ENCODE peak calls at places on chromosome X, in four cellular contexts. M is AG08395; Z is WTC11; A is naive thymus-derived CD8-positive, alpha-beta T cell. B is an unnamed sample.

GRCh38 chrX:22433292-22434070 is 160.8 kb downstream of the CBLL2 start:
- DNase-seq in M (no peak), Z (peak; percentile 9), A (no peak), B (no peak)

GRCh38 chrX:1609311-1609710 is 5.5 kb upstream of the ASMT start:
- DNase-seq in M (no peak), Z (no peak), A (no peak), B (no peak)

GRCh38 chrX:77937291-77937690 is 26.8 kb downstream of the ATP7A start:
- DNase-seq in M (no peak), Z (no peak), A (no peak), B (no peak)

GRCh38 chrX:8820910-8821527 is 19.8 kb upstream of the FAM9A start:
- DNase-seq in M (no peak), Z (peak; percentile 58), A (no peak), B (peak; percentile 52)

GRCh38 chrX:139120760-139121159 is 409.2 kb upstream of the FGF13 start:
- DNase-seq in M (peak; percentile 6), Z (no peak), A (no peak), B (no peak)

GRCh38 chrX:153934473-153935325 is at the start of gene NAA10:
- DNase-seq in M (peak; percentile 88), Z (peak; percentile 62), A (peak; percentile 36), B (no peak)

GRCh38 chrX:34288782-34289181 is 156.7 kb upstream of the FAM47A start:
- DNase-seq in M (no peak), Z (no peak), A (no peak), B (no peak)

GRCh38 chrX:8305336-8305735 is 134.3 kb upstream of the VCX2 start:
- DNase-seq in M (no peak), Z (no peak), A (no peak), B (no peak)

GRCh38 chrX:119756926-119757635 is 1.3 kb upstream of the SOWAHD start:
- DNase-seq in M (no peak), Z (no peak), A (no peak), B (no peak)

GRCh38 chrX:118347131-118347530 is 1.2 kb downstream of the WDR44 start:
- DNase-seq in M (peak; percentile 44), Z (no peak), A (no peak), B (no peak)

GRCh38 chrX:70411475-70411874 is 11.6 kb upstream of the GDPD2 start:
- DNase-seq in M (no peak), Z (no peak), A (no peak), B (no peak)

GRCh38 chrX:12269484-12269883 is 131.2 kb downstream of the FRMPD4 start:
- DNase-seq in M (peak; percentile 6), Z (no peak), A (no peak), B (no peak)

GRCh38 chrX:37825225-37825842 is 22.0 kb downstream of the DYNLT3 start:
- DNase-seq in M (peak; percentile 55), Z (peak; percentile 31), A (peak; percentile 51), B (no peak)